ENCODE peak calls at places on chromosomes 12 and 14, in nine cellular contexts. One of them, this sample, is unnamed. For H3K36me3, the result is how much of the 10 kb centered on the place peaks cover.

GRCh38 chr12:31510034-31510433 is 80.9 kb downstream of the DENND5B start:
- DNase-seq in mammary epithelial cell: no peak
- DNase-seq in left lung: no peak
- DNase-seq in adipocyte: no peak
- DNase-seq in aorta: no peak
- DNase-seq in thoracic aorta: no peak
- DNase-seq in kidney epithelial cell: no peak
- DNase-seq in right lobe of liver: no peak
- DNase-seq in A673: no peak
- DNase-seq in this sample: no peak

GRCh38 chr14:91681893-91682563 is 49.9 kb downstream of the CATSPERB start:
- DNase-seq in mammary epithelial cell: no peak
- DNase-seq in left lung: no peak
- DNase-seq in adipocyte: no peak
- DNase-seq in aorta: no peak
- DNase-seq in thoracic aorta: no peak
- DNase-seq in kidney epithelial cell: no peak
- DNase-seq in right lobe of liver: no peak
- DNase-seq in A673: no peak
- DNase-seq in this sample: no peak

GRCh38 chr12:90921536-90921935 is 33.4 kb downstream of the CCER1 start:
- DNase-seq in mammary epithelial cell: no peak
- DNase-seq in left lung: no peak
- DNase-seq in adipocyte: no peak
- DNase-seq in aorta: no peak
- DNase-seq in thoracic aorta: no peak
- DNase-seq in kidney epithelial cell: no peak
- DNase-seq in right lobe of liver: no peak
- DNase-seq in A673: no peak
- DNase-seq in this sample: no peak

GRCh38 chr12:100422646-100423045 is 51.0 kb upstream of the NR1H4 start:
- DNase-seq in mammary epithelial cell: no peak
- DNase-seq in left lung: no peak
- DNase-seq in adipocyte: no peak
- DNase-seq in aorta: no peak
- DNase-seq in thoracic aorta: no peak
- DNase-seq in kidney epithelial cell: no peak
- DNase-seq in right lobe of liver: no peak
- DNase-seq in A673: no peak
- DNase-seq in this sample: no peak

GRCh38 chr14:50469982-50470381 is 62.4 kb downstream of the MAP4K5 start:
- DNase-seq in mammary epithelial cell: no peak
- DNase-seq in left lung: no peak
- DNase-seq in adipocyte: no peak
- DNase-seq in aorta: no peak
- DNase-seq in thoracic aorta: no peak
- DNase-seq in kidney epithelial cell: no peak
- DNase-seq in right lobe of liver: no peak
- DNase-seq in A673: no peak
- DNase-seq in this sample: no peak

GRCh38 chr14:68790656-68791077 is 2.2 kb downstream of the ZFP36L1 start:
- DNase-seq in mammary epithelial cell: peak
- DNase-seq in left lung: no peak
- DNase-seq in adipocyte: no peak
- DNase-seq in aorta: no peak
- DNase-seq in thoracic aorta: no peak
- DNase-seq in kidney epithelial cell: no peak
- DNase-seq in right lobe of liver: no peak
- DNase-seq in A673: no peak
- DNase-seq in this sample: no peak

GRCh38 chr12:67630373-67631088 is 18.0 kb upstream of the DYRK2 start:
- DNase-seq in mammary epithelial cell: no peak
- DNase-seq in left lung: peak
- DNase-seq in adipocyte: no peak
- DNase-seq in aorta: peak
- DNase-seq in thoracic aorta: no peak
- DNase-seq in kidney epithelial cell: peak
- DNase-seq in right lobe of liver: no peak
- DNase-seq in A673: no peak
- DNase-seq in this sample: peak

GRCh38 chr14:95313707-95314106 is 6.0 kb downstream of the CLMN start:
- DNase-seq in mammary epithelial cell: peak
- DNase-seq in left lung: peak
- DNase-seq in adipocyte: peak
- DNase-seq in aorta: peak
- DNase-seq in thoracic aorta: no peak
- DNase-seq in kidney epithelial cell: no peak
- DNase-seq in right lobe of liver: peak
- DNase-seq in A673: no peak
- DNase-seq in this sample: peak

GRCh38 chr14:56796259-56796658 is 14.0 kb downstream of the OTX2 start:
- DNase-seq in mammary epithelial cell: no peak
- DNase-seq in left lung: no peak
- DNase-seq in adipocyte: no peak
- DNase-seq in aorta: no peak
- DNase-seq in thoracic aorta: no peak
- DNase-seq in kidney epithelial cell: no peak
- DNase-seq in right lobe of liver: no peak
- DNase-seq in A673: peak
- DNase-seq in this sample: no peak

GRCh38 chr14:101859538-101859902 is 98.0 kb downstream of the PPP2R5C start:
- DNase-seq in mammary epithelial cell: no peak
- DNase-seq in left lung: no peak
- DNase-seq in adipocyte: no peak
- DNase-seq in aorta: no peak
- DNase-seq in thoracic aorta: no peak
- DNase-seq in kidney epithelial cell: no peak
- DNase-seq in right lobe of liver: no peak
- DNase-seq in A673: no peak
- DNase-seq in this sample: no peak

GRCh38 chr14:101859916-101860315 is 98.4 kb downstream of the PPP2R5C start:
- DNase-seq in mammary epithelial cell: no peak
- DNase-seq in left lung: no peak
- DNase-seq in adipocyte: no peak
- DNase-seq in aorta: no peak
- DNase-seq in thoracic aorta: no peak
- DNase-seq in kidney epithelial cell: no peak
- DNase-seq in right lobe of liver: no peak
- DNase-seq in A673: no peak
- DNase-seq in this sample: no peak

GRCh38 chr14:101862711-101863110 is 101.2 kb downstream of the PPP2R5C start:
- DNase-seq in mammary epithelial cell: no peak
- DNase-seq in left lung: no peak
- DNase-seq in adipocyte: no peak
- DNase-seq in aorta: no peak
- DNase-seq in thoracic aorta: no peak
- DNase-seq in kidney epithelial cell: no peak
- DNase-seq in right lobe of liver: no peak
- DNase-seq in A673: no peak
- DNase-seq in this sample: no peak

GRCh38 chr14:101862177-101862576 is 100.7 kb downstream of the PPP2R5C start:
- DNase-seq in mammary epithelial cell: no peak
- DNase-seq in left lung: no peak
- DNase-seq in adipocyte: no peak
- DNase-seq in aorta: peak
- DNase-seq in thoracic aorta: no peak
- DNase-seq in kidney epithelial cell: no peak
- DNase-seq in right lobe of liver: no peak
- DNase-seq in A673: no peak
- DNase-seq in this sample: no peak

GRCh38 chr14:101861464-101861863 is 100.0 kb downstream of the PPP2R5C start:
- DNase-seq in mammary epithelial cell: no peak
- DNase-seq in left lung: no peak
- DNase-seq in adipocyte: no peak
- DNase-seq in aorta: no peak
- DNase-seq in thoracic aorta: no peak
- DNase-seq in kidney epithelial cell: no peak
- DNase-seq in right lobe of liver: no peak
- DNase-seq in A673: no peak
- DNase-seq in this sample: no peak
- H3K36me3 ChIP-seq in mammary epithelial cell: under half
- H3K36me3 ChIP-seq in left lung: under half
- H3K36me3 ChIP-seq in adipocyte: under half
- H3K36me3 ChIP-seq in aorta: under half
- H3K36me3 ChIP-seq in thoracic aorta: under half
- H3K36me3 ChIP-seq in kidney epithelial cell: under half
- H3K36me3 ChIP-seq in right lobe of liver: under half
- H3K36me3 ChIP-seq in A673: under half
- H3K36me3 ChIP-seq in this sample: under half

DNA sequence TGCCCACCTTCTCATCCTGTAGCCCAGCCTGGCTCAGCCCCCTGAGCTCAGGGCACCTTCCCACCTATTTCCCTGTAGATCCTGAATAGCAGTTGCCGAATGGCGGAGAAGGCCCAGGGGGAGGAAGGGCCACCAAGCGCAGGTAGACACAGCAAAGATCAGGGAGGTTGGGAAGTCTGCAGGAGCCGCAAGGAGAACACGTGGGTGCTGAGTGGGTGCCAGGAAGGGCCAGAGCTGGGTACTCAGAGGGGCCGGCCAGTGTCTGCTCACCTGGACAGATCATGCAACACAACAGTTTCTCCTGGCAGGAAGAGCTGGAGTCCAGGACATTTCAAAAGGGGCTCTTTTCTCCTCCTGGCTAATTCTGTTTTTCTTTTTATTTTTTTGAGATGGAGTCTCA is 30.6 kb downstream of the CHGA start:
- DNase-seq in mammary epithelial cell: no peak
- DNase-seq in left lung: no peak
- DNase-seq in adipocyte: no peak
- DNase-seq in aorta: peak
- DNase-seq in thoracic aorta: no peak
- DNase-seq in kidney epithelial cell: no peak
- DNase-seq in right lobe of liver: peak
- DNase-seq in A673: no peak
- DNase-seq in this sample: no peak
- H3K36me3 ChIP-seq in mammary epithelial cell: under half
- H3K36me3 ChIP-seq in left lung: half or more
- H3K36me3 ChIP-seq in adipocyte: under half
- H3K36me3 ChIP-seq in aorta: under half
- H3K36me3 ChIP-seq in thoracic aorta: under half
- H3K36me3 ChIP-seq in kidney epithelial cell: under half
- H3K36me3 ChIP-seq in right lobe of liver: under half
- H3K36me3 ChIP-seq in A673: under half
- H3K36me3 ChIP-seq in this sample: under half

GRCh38 chr12:41510470-41510869 is 322.4 kb downstream of the PDZRN4 start:
- DNase-seq in mammary epithelial cell: no peak
- DNase-seq in left lung: no peak
- DNase-seq in adipocyte: no peak
- DNase-seq in aorta: no peak
- DNase-seq in thoracic aorta: no peak
- DNase-seq in kidney epithelial cell: no peak
- DNase-seq in right lobe of liver: no peak
- DNase-seq in A673: no peak
- DNase-seq in this sample: no peak

GRCh38 chr12:41507286-41507685 is 319.2 kb downstream of the PDZRN4 start:
- DNase-seq in mammary epithelial cell: no peak
- DNase-seq in left lung: no peak
- DNase-seq in adipocyte: no peak
- DNase-seq in aorta: no peak
- DNase-seq in thoracic aorta: no peak
- DNase-seq in kidney epithelial cell: no peak
- DNase-seq in right lobe of liver: no peak
- DNase-seq in A673: no peak
- DNase-seq in this sample: no peak

GRCh38 chr12:41509655-41510054 is 321.5 kb downstream of the PDZRN4 start:
- DNase-seq in mammary epithelial cell: no peak
- DNase-seq in left lung: no peak
- DNase-seq in adipocyte: no peak
- DNase-seq in aorta: no peak
- DNase-seq in thoracic aorta: no peak
- DNase-seq in kidney epithelial cell: peak
- DNase-seq in right lobe of liver: no peak
- DNase-seq in A673: peak
- DNase-seq in this sample: no peak

GRCh38 chr12:41505001-41505400 is 316.9 kb downstream of the PDZRN4 start:
- DNase-seq in mammary epithelial cell: no peak
- DNase-seq in left lung: no peak
- DNase-seq in adipocyte: no peak
- DNase-seq in aorta: no peak
- DNase-seq in thoracic aorta: no peak
- DNase-seq in kidney epithelial cell: no peak
- DNase-seq in right lobe of liver: no peak
- DNase-seq in A673: no peak
- DNase-seq in this sample: no peak
- H3K36me3 ChIP-seq in mammary epithelial cell: under half
- H3K36me3 ChIP-seq in left lung: under half
- H3K36me3 ChIP-seq in adipocyte: under half
- H3K36me3 ChIP-seq in aorta: under half
- H3K36me3 ChIP-seq in thoracic aorta: under half
- H3K36me3 ChIP-seq in kidney epithelial cell: under half
- H3K36me3 ChIP-seq in right lobe of liver: under half
- H3K36me3 ChIP-seq in A673: under half
- H3K36me3 ChIP-seq in this sample: under half

DNA sequence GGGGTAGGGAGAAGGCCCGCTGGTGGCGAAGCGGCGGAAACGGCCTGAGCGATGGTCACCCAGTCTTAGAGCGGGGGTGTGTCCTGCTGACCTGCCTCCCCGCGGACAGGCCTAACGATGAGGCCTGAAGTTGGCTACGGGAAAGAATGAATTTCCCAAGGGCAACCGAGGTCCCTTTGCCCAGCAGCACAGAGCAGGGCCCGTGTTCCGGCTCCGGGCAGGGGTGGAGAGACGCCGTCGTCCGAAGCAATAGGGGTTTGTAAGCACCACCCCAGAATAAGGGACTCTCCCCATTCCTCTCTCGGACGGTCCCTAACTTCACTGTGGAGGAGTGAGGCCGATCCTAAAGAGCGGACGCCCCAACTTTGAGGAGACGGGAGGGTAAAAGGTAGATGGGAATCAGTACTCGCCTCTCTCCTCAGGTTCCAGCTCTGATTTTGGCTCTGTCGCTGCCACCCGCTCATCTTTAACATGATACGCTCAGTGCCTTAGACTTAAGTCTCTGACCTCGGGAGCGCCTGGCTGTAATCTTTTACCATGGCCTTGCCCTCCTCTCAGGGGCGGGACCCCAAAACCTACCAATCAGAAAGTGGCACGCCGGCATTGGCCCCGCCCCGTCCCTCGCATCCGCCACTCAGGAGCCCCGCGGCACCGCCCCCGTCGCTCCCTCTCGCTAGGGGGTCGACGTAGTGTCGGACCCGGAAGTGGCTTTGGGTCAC is at the start of gene DDIT3:
- DNase-seq in mammary epithelial cell: peak
- DNase-seq in left lung: peak
- DNase-seq in adipocyte: peak
- DNase-seq in aorta: peak
- DNase-seq in thoracic aorta: peak
- DNase-seq in kidney epithelial cell: peak
- DNase-seq in right lobe of liver: peak
- DNase-seq in A673: peak
- DNase-seq in this sample: peak
- H3K36me3 ChIP-seq in mammary epithelial cell: under half
- H3K36me3 ChIP-seq in left lung: under half
- H3K36me3 ChIP-seq in adipocyte: half or more
- H3K36me3 ChIP-seq in aorta: under half
- H3K36me3 ChIP-seq in thoracic aorta: under half
- H3K36me3 ChIP-seq in kidney epithelial cell: under half
- H3K36me3 ChIP-seq in right lobe of liver: under half
- H3K36me3 ChIP-seq in A673: half or more
- H3K36me3 ChIP-seq in this sample: under half